ENCODE peak calls at places on chromosomes 1 and 21, in four cellular contexts. Y is colonic mucosa, S is mammary epithelial cell, F is AG04449. D is an unnamed sample.

GRCh38 chr1:58580186-58580585 is 3.1 kb upstream of the TACSTD2 start:
- DNase-seq in Y (no peak), S (no peak), F (no peak), D (no peak)

GRCh38 chr1:184510110-184510509 is 123.3 kb downstream of the C1orf21 start:
- DNase-seq in Y (no peak), S (no peak), F (no peak), D (no peak)

GRCh38 chr21:42414928-42415769 is 11.4 kb downstream of the UBASH3A start:
- DNase-seq in Y (no peak), S (peak), F (no peak), D (peak)

GRCh38 chr1:206559661-206559995 is 52.3 kb downstream of the RASSF5 start:
- DNase-seq in Y (peak), S (no peak), F (no peak), D (no peak)

GRCh38 chr1:216325336-216325735 is 97.9 kb downstream of the USH2A start:
- DNase-seq in Y (no peak), S (no peak), F (no peak), D (no peak)

GRCh38 chr1:68725353-68725752 is 228.5 kb upstream of the DEPDC1 start:
- DNase-seq in Y (no peak), S (peak), F (no peak), D (no peak)

GRCh38 chr1:181251001-181251712 is 162.7 kb downstream of the IER5 start:
- DNase-seq in Y (no peak), S (peak), F (no peak), D (peak)

GRCh38 chr1:1359668-1360468 is 1.5 kb upstream of the MXRA8 start:
- DNase-seq in Y (peak), S (no peak), F (peak), D (no peak)

GRCh38 chr1:43327549-43328292 is 9.9 kb upstream of the MPL start:
- DNase-seq in Y (no peak), S (no peak), F (no peak), D (peak)

GRCh38 chr1:240149488-240150094 is 57.9 kb downstream of the FMN2 start:
- DNase-seq in Y (peak), S (peak), F (no peak), D (no peak)

GRCh38 chr1:232226197-232226681 is 403.7 kb downstream of the SIPA1L2 start:
- DNase-seq in Y (no peak), S (peak), F (peak), D (peak)

GRCh38 chr1:64241069-64241468 is 37.6 kb downstream of the UBE2U start:
- DNase-seq in Y (no peak), S (no peak), F (no peak), D (no peak)

GRCh38 chr1:64243757-64244080 is 40.3 kb downstream of the UBE2U start:
- DNase-seq in Y (no peak), S (no peak), F (no peak), D (no peak)

GRCh38 chr1:64240209-64240608 is 36.8 kb downstream of the UBE2U start:
- DNase-seq in Y (no peak), S (no peak), F (no peak), D (no peak)

GRCh38 chr1:64245495-64245894 is 42.1 kb downstream of the UBE2U start:
- DNase-seq in Y (peak), S (no peak), F (no peak), D (no peak)

GRCh38 chr1:64242895-64243756 is 39.7 kb downstream of the UBE2U start:
- DNase-seq in Y (no peak), S (peak), F (no peak), D (peak)
- TF ChIP-seq CTCF in Y (no peak), S (peak), F (peak), D (no peak)

DNA sequence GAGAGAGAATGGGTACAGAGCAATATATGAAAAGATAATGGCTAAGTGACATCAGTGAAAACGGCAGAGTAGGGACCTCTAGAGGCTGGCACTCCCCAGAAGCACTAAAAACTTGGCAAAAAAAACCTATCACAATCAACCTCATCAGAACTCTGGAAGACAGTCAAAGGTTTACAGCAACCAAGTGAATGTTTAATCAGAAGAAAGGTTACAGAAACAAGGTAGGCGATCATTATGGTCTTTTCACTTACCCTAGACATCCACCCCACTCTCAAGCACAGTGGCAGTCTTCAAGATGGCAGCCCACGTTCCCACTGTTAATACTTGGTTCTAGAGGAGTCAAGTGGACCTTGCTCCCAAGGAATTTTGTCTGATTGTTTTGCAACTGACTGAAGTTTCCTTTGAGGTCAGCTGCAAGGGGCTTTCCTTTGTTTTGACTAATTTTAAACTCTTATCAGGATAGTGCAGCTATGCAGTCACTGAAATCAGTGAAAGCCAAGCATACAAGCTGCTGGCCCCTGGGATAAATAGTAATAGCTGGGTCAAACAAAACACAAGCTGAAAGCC is 7.2 kb downstream of the KIFAP3 start:
- DNase-seq in Y (peak), S (no peak), F (no peak), D (no peak)
- TF ChIP-seq CTCF in Y (no peak), S (no peak), F (no peak), D (no peak)

DNA sequence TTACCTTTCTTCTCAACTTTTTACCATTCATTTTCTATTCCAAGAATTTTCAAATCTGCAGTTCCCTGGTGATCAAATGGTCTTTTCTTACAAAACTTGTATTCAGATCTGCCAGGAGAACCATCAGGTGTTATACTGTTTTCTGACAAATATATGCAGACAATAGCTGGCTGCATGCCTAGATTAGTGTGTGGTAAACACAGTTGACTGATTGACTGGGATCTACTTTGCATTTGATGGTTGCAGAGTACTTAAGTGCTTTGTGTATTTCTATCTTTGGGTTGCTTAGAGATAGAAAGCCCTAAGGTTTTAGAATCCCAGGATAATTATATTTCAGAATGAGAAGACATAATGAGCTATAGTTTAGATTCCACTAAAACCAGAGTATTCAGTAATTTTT is 102.0 kb upstream of the CHODL start:
- DNase-seq in Y (no peak), S (no peak), F (no peak), D (no peak)
- TF ChIP-seq CTCF in Y (no peak), S (no peak), F (no peak), D (no peak)

GRCh38 chr1:156684227-156684782 is 7.1 kb upstream of the NES start:
- DNase-seq in Y (no peak), S (peak), F (no peak), D (no peak)
- TF ChIP-seq CTCF in Y (no peak), S (peak), F (no peak), D (no peak)

DNA sequence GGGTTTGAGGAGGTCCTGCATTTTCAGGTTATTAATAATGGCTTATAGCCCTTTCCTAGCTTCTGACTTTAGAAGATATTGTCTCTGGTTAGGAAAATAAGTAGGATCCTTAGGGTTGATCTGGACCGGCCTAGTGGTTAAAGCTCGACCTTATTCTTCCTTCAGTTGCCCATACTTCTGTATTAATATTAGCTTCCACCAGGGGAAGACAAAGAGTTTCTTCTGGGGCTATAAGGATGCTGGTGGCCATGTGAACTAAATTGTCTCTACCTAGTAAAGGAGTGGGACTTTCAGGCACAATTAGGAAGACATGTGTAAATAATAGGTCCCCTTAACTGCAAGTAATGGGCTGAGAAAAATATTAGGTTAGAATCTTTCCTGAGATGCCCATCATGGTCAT is 20.6 kb upstream of the FCGR2A start:
- DNase-seq in Y (no peak), S (no peak), F (no peak), D (no peak)
- TF ChIP-seq CTCF in Y (no peak), S (peak), F (no peak), D (peak)

GRCh38 chr1:31415658-31416057 is 2.6 kb downstream of the SERINC2 start:
- DNase-seq in Y (no peak), S (peak), F (no peak), D (no peak)
- TF ChIP-seq CTCF in Y (no peak), S (no peak), F (no peak), D (no peak)

GRCh38 chr1:182392045-182393028 is 747 bp upstream of the GLUL start:
- DNase-seq in Y (peak), S (peak), F (no peak), D (no peak)

GRCh38 chr1:182389619-182390047 is 2.0 kb downstream of the GLUL start:
- DNase-seq in Y (peak), S (peak), F (no peak), D (no peak)

GRCh38 chr1:182391362-182392044 is at the start of gene GLUL:
- DNase-seq in Y (peak), S (peak), F (peak), D (peak)

GRCh38 chr1:182388392-182389134 is 3.0 kb downstream of the GLUL start:
- DNase-seq in Y (no peak), S (no peak), F (no peak), D (no peak)

GRCh38 chr1:182391028-182391361 is 595 bp downstream of the GLUL start:
- DNase-seq in Y (no peak), S (no peak), F (no peak), D (no peak)
- TF ChIP-seq CTCF in Y (no peak), S (no peak), F (no peak), D (no peak)

DNA sequence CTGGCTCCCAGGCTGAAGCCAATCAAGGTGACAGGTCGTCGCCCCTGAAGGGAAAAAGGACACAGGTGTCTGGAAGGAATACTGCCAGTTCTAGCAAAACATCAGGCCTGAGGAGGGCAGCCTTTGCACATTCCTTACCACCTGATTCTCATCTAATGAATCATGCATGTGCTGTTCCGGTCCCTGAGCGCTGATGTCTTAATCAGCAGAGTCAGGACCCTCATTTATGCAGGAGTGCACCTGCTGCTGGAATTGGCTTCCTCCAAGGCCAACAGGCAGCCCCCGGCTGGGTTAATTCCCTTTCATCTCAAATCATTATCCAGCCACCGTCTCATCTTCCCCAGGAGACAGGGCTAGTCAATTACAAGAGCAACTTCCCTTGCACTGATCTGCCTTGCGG is 62.3 kb downstream of the TMCO4 start:
- DNase-seq in Y (no peak), S (peak), F (no peak), D (no peak)
- TF ChIP-seq CTCF in Y (no peak), S (peak), F (peak), D (no peak)

D was measured in HFF-Myc.